ENCODE peak calls at places on chromosome 11, in four cellular contexts. Q is fibroblast of lung, C is PC-3, A is Karpas-422. K is an unnamed sample.

GRCh38 chr11:118217575-118217974 is 7.2 kb downstream of the JAML start:
- DNase-seq in Q (no peak), C (no peak), A (peak), K (no peak)

GRCh38 chr11:41456288-41456687 is 3.2 kb downstream of the LRRC4C start:
- DNase-seq in Q (no peak), C (no peak), A (no peak), K (no peak)

GRCh38 chr11:34604216-34604615 is 16.7 kb upstream of the EHF start:
- DNase-seq in Q (no peak), C (peak), A (no peak), K (no peak)

GRCh38 chr11:134504146-134504905 is 92.3 kb upstream of the B3GAT1 start:
- DNase-seq in Q (no peak), C (no peak), A (no peak), K (no peak)

GRCh38 chr11:61354208-61354607 is 7.5 kb downstream of the CYB561A3 start:
- DNase-seq in Q (no peak), C (no peak), A (no peak), K (no peak)

GRCh38 chr11:102882389-102883024 is 7.7 kb upstream of the MMP12 start:
- DNase-seq in Q (no peak), C (no peak), A (peak), K (peak)

GRCh38 chr11:43462359-43462758 is 103.6 kb downstream of the TTC17 start:
- DNase-seq in Q (no peak), C (no peak), A (no peak), K (no peak)

GRCh38 chr11:2471048-2471803 is 26.4 kb downstream of the KCNQ1 start:
- DNase-seq in Q (no peak), C (no peak), A (no peak), K (no peak)

GRCh38 chr11:59289356-59289755 is 69.3 kb upstream of the OR5AN1 start:
- DNase-seq in Q (no peak), C (no peak), A (peak), K (no peak)

GRCh38 chr11:16912607-16913006 is 101.6 kb downstream of the PLEKHA7 start:
- DNase-seq in Q (no peak), C (peak), A (no peak), K (no peak)

GRCh38 chr11:128718064-128718463 is 24.2 kb downstream of the FLI1 start:
- DNase-seq in Q (no peak), C (no peak), A (no peak), K (no peak)

GRCh38 chr11:125952559-125952958 is 6.7 kb downstream of the VSIG10L2 start:
- DNase-seq in Q (no peak), C (no peak), A (no peak), K (no peak)

GRCh38 chr11:62125316-62125715 is 1.5 kb downstream of the INCENP start:
- DNase-seq in Q (no peak), C (peak), A (peak), K (no peak)

GRCh38 chr11:94597896-94598295 is 30.7 kb downstream of the PIWIL4 start:
- DNase-seq in Q (peak), C (peak), A (no peak), K (peak)

GRCh38 chr11:75313457-75314272 is 37.8 kb downstream of the ARRB1 start:
- DNase-seq in Q (peak), C (peak), A (no peak), K (peak)

GRCh38 chr11:117143390-117143789 is 697 bp upstream of the PAFAH1B2 start:
- DNase-seq in Q (peak), C (peak), A (no peak), K (peak)

GRCh38 chr11:128886401-128887119 is 4.6 kb upstream of the KCNJ5 start:
- DNase-seq in Q (no peak), C (peak), A (no peak), K (no peak)

GRCh38 chr11:73245461-73245860 is 26.7 kb upstream of the P2RY6 start:
- DNase-seq in Q (no peak), C (no peak), A (no peak), K (no peak)

GRCh38 chr11:72230764-72231365 is 6.3 kb downstream of the INPPL1 start:
- DNase-seq in Q (no peak), C (no peak), A (no peak), K (no peak)

GRCh38 chr11:47433991-47434786 is 8.0 kb upstream of the PSMC3 start:
- DNase-seq in Q (peak), C (no peak), A (no peak), K (peak)

GRCh38 chr11:61868601-61869476 is 22.5 kb downstream of the FADS3 start:
- DNase-seq in Q (no peak), C (no peak), A (no peak), K (no peak)

GRCh38 chr11:118046964-118047700 is 29.7 kb upstream of the TMPRSS4 start:
- DNase-seq in Q (no peak), C (no peak), A (no peak), K (no peak)

GRCh38 chr11:61730222-61730994 is 22.0 kb upstream of the MYRF start:
- DNase-seq in Q (no peak), C (peak), A (no peak), K (no peak)

GRCh38 chr11:11436715-11437313 is 83.8 kb upstream of the CSNK2A3 start:
- DNase-seq in Q (no peak), C (no peak), A (no peak), K (no peak)

GRCh38 chr11:861105-861479 is 18.4 kb downstream of the TSPAN4 start:
- DNase-seq in Q (no peak), C (no peak), A (no peak), K (no peak)

GRCh38 chr11:3180869-3181268 is 15.8 kb upstream of the OSBPL5 start:
- DNase-seq in Q (no peak), C (no peak), A (no peak), K (no peak)

GRCh38 chr11:99585606-99586005 is 564.9 kb downstream of the CNTN5 start:
- DNase-seq in Q (no peak), C (peak), A (no peak), K (no peak)

GRCh38 chr11:110432713-110433392 is 3.1 kb downstream of the FDX1 start:
- DNase-seq in Q (peak), C (peak), A (no peak), K (peak)

GRCh38 chr11:110429614-110430266 is at the start of gene FDX1:
- DNase-seq in Q (peak), C (peak), A (peak), K (peak)

GRCh38 chr11:110433393-110434333 is 3.9 kb downstream of the FDX1 start:
- DNase-seq in Q (peak), C (peak), A (peak), K (peak)

GRCh38 chr11:110430267-110431211 is 791 bp downstream of the FDX1 start:
- DNase-seq in Q (peak), C (peak), A (peak), K (peak)

DNA sequence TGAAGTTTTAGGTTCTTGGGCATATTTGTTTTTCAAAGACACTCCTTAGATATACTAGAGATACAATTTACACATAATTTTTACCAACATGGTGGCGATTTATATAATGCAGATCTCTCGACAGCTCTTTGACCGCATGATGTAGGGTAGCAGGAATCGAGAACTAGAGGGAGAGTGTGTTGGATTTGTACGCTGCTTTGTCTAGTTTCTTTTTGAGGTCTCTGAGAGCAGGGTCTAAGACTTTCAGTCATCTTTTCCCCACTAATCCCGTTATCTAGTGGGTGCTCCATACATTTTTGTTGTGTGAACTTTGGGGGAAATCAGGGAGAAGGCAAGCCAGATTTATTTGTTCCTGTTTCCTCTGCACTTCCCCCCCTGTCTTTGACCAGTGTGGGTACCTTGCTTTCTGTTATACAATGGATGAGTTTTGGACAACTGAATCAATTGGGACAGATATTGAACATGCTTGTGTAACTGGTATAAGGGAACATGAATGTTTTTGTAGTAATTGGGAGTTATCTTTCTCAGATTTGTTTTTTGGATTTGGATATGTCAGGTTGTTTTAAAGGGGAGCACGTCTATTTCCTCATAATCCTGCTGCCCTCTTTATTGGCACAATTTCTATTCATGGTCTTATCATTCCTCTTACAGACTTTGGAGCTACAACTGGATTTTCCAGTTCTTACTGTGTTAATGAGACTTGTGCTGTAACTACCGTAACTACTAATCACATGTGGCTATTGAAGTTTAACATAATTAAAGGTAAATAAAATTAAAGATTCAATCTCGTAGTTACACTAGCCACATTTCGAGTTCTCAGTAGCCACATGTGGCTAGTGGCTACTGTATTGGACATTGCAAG is 1.7 kb downstream of the FDX1 start:
- DNase-seq in Q (peak), C (peak), A (peak), K (peak)
- H3K9ac ChIP-seq in Q (peak), C (peak), A (peak), K (peak)

GRCh38 chr11:93529707-93530467 is 13.3 kb downstream of the SMCO4 start:
- DNase-seq in Q (no peak), C (no peak), A (no peak), K (peak)
- H3K9ac ChIP-seq in Q (no peak), C (no peak), A (no peak), K (no peak)

GRCh38 chr11:126992065-126992803 is 8.3 kb downstream of the KIRREL3 start:
- DNase-seq in Q (peak), C (peak), A (no peak), K (peak)

GRCh38 chr11:126995989-126996388 is 4.6 kb downstream of the KIRREL3 start:
- DNase-seq in Q (no peak), C (no peak), A (no peak), K (no peak)

GRCh38 chr11:126991596-126991995 is 9.0 kb downstream of the KIRREL3 start:
- DNase-seq in Q (no peak), C (peak), A (no peak), K (peak)

GRCh38 chr11:126992804-126993111 is 7.8 kb downstream of the KIRREL3 start:
- DNase-seq in Q (peak), C (peak), A (no peak), K (peak)

DNA sequence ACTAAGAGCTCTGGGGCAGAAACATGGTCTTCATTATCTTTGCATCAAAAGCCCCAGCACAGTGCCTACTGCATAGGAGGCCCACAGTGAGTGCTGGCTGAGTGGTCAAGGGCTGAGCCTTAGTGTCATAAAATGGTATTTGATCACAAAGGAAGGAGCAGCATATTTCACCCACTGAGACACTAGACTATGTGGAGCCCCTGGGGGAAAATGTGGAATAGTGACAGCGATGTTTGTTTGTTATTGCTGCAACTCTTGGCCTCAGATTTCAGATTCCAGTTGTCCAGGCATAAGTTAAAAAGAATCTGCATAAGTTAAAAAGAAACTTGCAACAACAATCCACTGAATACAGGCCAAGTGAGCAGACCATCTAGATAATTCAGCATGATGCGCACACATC is 7.0 kb downstream of the KIRREL3 start:
- DNase-seq in Q (no peak), C (no peak), A (no peak), K (peak)
- H3K9ac ChIP-seq in Q (no peak), C (no peak), A (no peak), K (no peak)

DNA sequence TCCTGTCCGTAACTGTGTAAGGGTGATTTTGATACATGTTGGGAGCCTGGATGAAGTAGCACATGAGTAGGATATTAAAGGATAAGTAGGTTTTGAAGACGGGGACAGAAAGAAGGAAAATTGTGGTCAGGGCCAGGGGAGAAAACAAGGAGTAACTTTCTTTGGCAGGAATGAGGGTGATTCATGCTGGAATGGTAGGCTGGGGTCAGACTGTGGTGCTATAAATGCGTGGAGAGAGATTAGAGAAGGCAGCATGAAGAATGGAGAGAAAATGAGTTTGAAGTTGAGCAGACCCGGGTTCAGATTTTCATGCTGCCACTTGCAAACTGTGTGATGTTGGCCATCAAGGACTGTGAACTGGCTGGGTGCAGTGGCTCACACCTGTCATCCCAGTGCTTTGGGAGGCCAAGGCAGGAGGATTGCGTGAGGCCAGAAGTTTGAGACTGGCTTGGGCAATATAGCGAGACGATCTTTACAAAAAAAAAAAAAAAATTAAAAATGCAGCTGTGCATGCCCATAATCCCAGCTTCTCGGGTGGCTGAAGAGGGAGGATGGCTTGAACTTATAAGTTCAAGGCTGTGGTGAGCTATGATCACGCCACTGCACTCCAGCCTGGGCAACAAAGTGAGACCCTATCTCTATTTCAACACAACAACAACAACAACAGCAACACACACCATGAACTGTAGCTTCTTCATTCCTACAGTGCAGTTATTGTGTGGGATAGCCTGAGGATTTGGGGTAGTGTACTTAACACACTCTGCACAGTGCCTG is 22.3 kb downstream of the ZBTB16 start:
- DNase-seq in Q (peak), C (no peak), A (no peak), K (no peak)
- H3K9ac ChIP-seq in Q (no peak), C (no peak), A (no peak), K (no peak)

GRCh38 chr11:119991022-119991404 is 146.9 kb downstream of the TRIM29 start:
- DNase-seq in Q (no peak), C (no peak), A (no peak), K (no peak)

GRCh38 chr11:119991669-119992068 is 146.2 kb downstream of the TRIM29 start:
- DNase-seq in Q (no peak), C (no peak), A (no peak), K (no peak)

GRCh38 chr11:119990306-119991021 is 147.4 kb downstream of the TRIM29 start:
- DNase-seq in Q (peak), C (no peak), A (no peak), K (no peak)

GRCh38 chr11:119993732-119994131 is 144.2 kb downstream of the TRIM29 start:
- DNase-seq in Q (no peak), C (no peak), A (no peak), K (no peak)

GRCh38 chr11:119992171-119993051 is 145.5 kb downstream of the TRIM29 start:
- DNase-seq in Q (no peak), C (no peak), A (no peak), K (no peak)
- H3K9ac ChIP-seq in Q (no peak), C (no peak), A (no peak), K (no peak)

GRCh38 chr11:66115638-66116410 is 45.8 kb downstream of the PACS1 start:
- DNase-seq in Q (no peak), C (no peak), A (peak), K (peak)
- H3K9ac ChIP-seq in Q (no peak), C (no peak), A (peak), K (no peak)

GRCh38 chr11:64000026-64000739 is 13.9 kb downstream of the OTUB1 start:
- DNase-seq in Q (peak), C (peak), A (peak), K (peak)
- H3K9ac ChIP-seq in Q (no peak), C (no peak), A (no peak), K (no peak)

DNA sequence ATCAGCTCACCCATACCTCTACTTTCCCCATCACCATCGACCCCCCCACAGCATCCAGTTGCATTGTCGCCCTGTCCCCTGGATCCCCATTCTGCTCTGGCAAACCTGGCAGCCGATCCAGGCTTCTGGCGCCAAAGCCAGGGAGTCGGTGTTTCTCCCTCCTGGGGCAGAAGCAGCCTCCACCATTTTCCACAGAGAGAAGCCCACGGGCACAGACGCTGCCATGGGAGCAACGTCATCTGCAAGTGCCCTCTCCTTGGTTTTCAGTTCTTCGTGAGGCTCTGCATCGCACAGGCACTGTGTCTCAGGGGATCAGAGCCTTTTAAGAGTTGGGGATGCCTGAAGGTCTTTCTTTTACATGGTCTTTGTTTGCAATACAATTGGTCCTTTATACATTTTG is 2.3 kb downstream of the YPEL4 start:
- DNase-seq in Q (no peak), C (no peak), A (no peak), K (no peak)
- H3K9ac ChIP-seq in Q (no peak), C (no peak), A (no peak), K (no peak)

GRCh38 chr11:112504056-112504455 is 243.4 kb upstream of the PLET1 start:
- DNase-seq in Q (no peak), C (peak), A (no peak), K (peak)
- H3K9ac ChIP-seq in Q (no peak), C (no peak), A (no peak), K (no peak)

GRCh38 chr11:111019931-111020381 is 225.6 kb upstream of the POU2AF2 start:
- DNase-seq in Q (peak), C (no peak), A (no peak), K (peak)
- H3K9ac ChIP-seq in Q (no peak), C (no peak), A (no peak), K (no peak)

K was measured in IMR-90.